ENCODE peak calls at places on chromosomes 4 and X, in six cellular contexts. T, V, I, D, M and Y are unnamed samples.
A peak's percentile ranks its signal among the peaks of the same experiment; 100 is the strongest.

GRCh38 chr4:7909966-7910720 is 29.5 kb downstream of the AFAP1 start:
- DNase-seq in T (no peak), V (no peak), I (no peak), D (no peak), M (peak; percentile 64), Y (peak; percentile 74)

GRCh38 chr4:158443731-158444130 is 78.0 kb upstream of the RXFP1 start:
- DNase-seq in T (no peak), V (no peak), I (no peak), D (no peak), M (no peak), Y (peak; percentile 55)

GRCh38 chr4:41214158-41215146 is at the start of gene APBB2:
- DNase-seq in T (no peak), V (peak; percentile 97), I (peak; percentile 37), D (peak; percentile 95), M (peak; percentile 98), Y (peak; percentile 97)

GRCh38 chr4:15562623-15563022 is 92.5 kb downstream of the FBXL5 start:
- DNase-seq in T (no peak), V (no peak), I (no peak), D (no peak), M (no peak), Y (no peak)

GRCh38 chr4:47862297-47862696 is 24.4 kb upstream of the CORIN start:
- DNase-seq in T (no peak), V (no peak), I (no peak), D (no peak), M (peak; percentile 60), Y (peak; percentile 21)

GRCh38 chr4:14348506-14348905 is 653.8 kb upstream of the CPEB2 start:
- DNase-seq in T (no peak), V (no peak), I (no peak), D (no peak), M (no peak), Y (peak; percentile 66)

GRCh38 chrX:103687696-103688191 is 1.2 kb upstream of the MORF4L2 start:
- DNase-seq in T (no peak), V (peak; percentile 72), I (peak; percentile 6), D (peak; percentile 67), M (peak; percentile 61), Y (peak; percentile 58)

GRCh38 chrX:14875624-14876023 is 2.4 kb downstream of the MOSPD2 start:
- DNase-seq in T (no peak), V (no peak), I (no peak), D (no peak), M (no peak), Y (no peak)

GRCh38 chrX:2696698-2697215 is 5.7 kb downstream of the CD99 start:
- DNase-seq in T (no peak), V (no peak), I (no peak), D (peak; percentile 82), M (peak; percentile 76), Y (peak; percentile 90)